ENCODE peak calls at places on chromosomes 11 and 22, in four cellular contexts. A is endothelial cell, G is tibial artery, I is fibroblast of lung. S is an unnamed sample.

GRCh38 chr11:58192229-58192628 is 3.4 kb downstream of the OR9Q2 start:
- DNase-seq in G (no peak), A (no peak), I (no peak), S (no peak)

GRCh38 chr11:31139479-31139878 is 230.1 kb downstream of the DCDC1 start:
- DNase-seq in A (no peak), I (no peak), G (no peak), S (no peak)

GRCh38 chr11:56916609-56917008 is 72.1 kb upstream of the OR5AK2 start:
- DNase-seq in G (no peak), I (no peak), A (no peak), S (no peak)

GRCh38 chr11:16262645-16262955 is 93.7 kb downstream of the SOX6 start:
- DNase-seq in I (no peak), A (no peak), G (no peak), S (no peak)

GRCh38 chr11:66045177-66045639 is 3.8 kb downstream of the GAL3ST3 start:
- DNase-seq in I (peak), G (peak), A (peak), S (peak)

GRCh38 chr11:61004841-61005240 is 33.4 kb downstream of the CD6 start:
- DNase-seq in I (no peak), G (no peak), A (no peak), S (no peak)

GRCh38 chr22:33018232-33018864 is 39.8 kb downstream of the SYN3 start:
- DNase-seq in I (peak), A (peak), G (peak), S (peak)

GRCh38 chr22:19962909-19963806 is 21.5 kb upstream of the TXNRD2 start:
- DNase-seq in G (no peak), I (no peak), A (no peak), S (no peak)

GRCh38 chr11:104028476-104028875 is 8.0 kb upstream of the DDI1 start:
- DNase-seq in I (peak), A (no peak), G (no peak), S (no peak)

GRCh38 chr22:46619830-46620501 is at the start of gene GRAMD4:
- DNase-seq in G (peak), I (no peak), A (no peak), S (peak)

GRCh38 chr11:121257976-121258375 is 34.6 kb upstream of the SC5D start:
- DNase-seq in G (no peak), A (no peak), I (no peak), S (no peak)

GRCh38 chr11:64164392-64165312 is 1.3 kb downstream of the MACROD1 start:
- DNase-seq in A (no peak), G (no peak), I (no peak), S (no peak)

GRCh38 chr11:88042238-88043032 is 132.8 kb downstream of the RAB38 start:
- DNase-seq in A (no peak), I (no peak), G (no peak), S (no peak)

GRCh38 chr11:47905358-47906059 is 57.4 kb upstream of the NUP160 start:
- DNase-seq in I (peak), G (no peak), A (no peak), S (no peak)

S was measured in sciatic nerve.